ENCODE peak calls at places on chromosomes 3 and 15, in seven cellular contexts. L, V, C, J, M, R and H are unnamed samples.

GRCh38 chr3:175940881-175941280 is 1081.7 kb downstream of the NAALADL2 start:
- DNase-seq in L (peak; percentile 64), V (no peak), C (no peak), J (no peak), M (peak; percentile 10), R (no peak), H (no peak)

GRCh38 chr15:63244399-63244798 is 33.0 kb upstream of the APH1B start:
- DNase-seq in L (no peak), V (no peak), C (peak; percentile 88), J (no peak), M (no peak), R (no peak), H (no peak)

GRCh38 chr3:173588547-173588946 is 191.0 kb downstream of the NLGN1 start:
- DNase-seq in L (no peak), V (no peak), C (no peak), J (no peak), M (no peak), R (no peak), H (no peak)

GRCh38 chr3:128285925-128286275 is 132.6 kb downstream of the EEFSEC start:
- DNase-seq in L (no peak), V (no peak), C (no peak), J (no peak), M (no peak), R (no peak), H (no peak)

GRCh38 chr3:132629928-132630327 is 29.7 kb downstream of the ACAD11 start:
- DNase-seq in L (no peak), V (no peak), C (peak; percentile 81), J (no peak), M (no peak), R (no peak), H (no peak)

GRCh38 chr15:77634266-77634962 is 1.7 kb upstream of the LINGO1 start:
- DNase-seq in L (peak; percentile 70), V (peak; percentile 52), C (peak; percentile 42), J (peak; percentile 72), M (peak; percentile 54), R (peak; percentile 50), H (peak; percentile 71)

GRCh38 chr3:42736081-42736480 is 33.5 kb upstream of the HHATL start:
- DNase-seq in L (no peak), V (no peak), C (no peak), J (no peak), M (no peak), R (no peak), H (no peak)

GRCh38 chr15:84649706-84650105 is 4.4 kb downstream of the WDR73 start:
- DNase-seq in L (no peak), V (no peak), C (no peak), J (no peak), M (no peak), R (no peak), H (no peak)

GRCh38 chr3:52798376-52798977 is 3.9 kb downstream of the ITIH3 start:
- DNase-seq in L (no peak), V (no peak), C (peak; percentile 54), J (no peak), M (no peak), R (no peak), H (no peak)

GRCh38 chr3:19295208-19295607 is 146.9 kb downstream of the KCNH8 start:
- DNase-seq in L (no peak), V (no peak), C (no peak), J (no peak), M (no peak), R (no peak), H (no peak)

GRCh38 chr15:71571641-71572040 is 238.7 kb upstream of the NR2E3 start:
- DNase-seq in L (no peak), V (no peak), C (no peak), J (no peak), M (no peak), R (no peak), H (no peak)

GRCh38 chr3:42078686-42079085 is 12.5 kb upstream of the TRAK1 start:
- DNase-seq in L (no peak), V (no peak), C (peak; percentile 45), J (no peak), M (no peak), R (no peak), H (no peak)

DNA sequence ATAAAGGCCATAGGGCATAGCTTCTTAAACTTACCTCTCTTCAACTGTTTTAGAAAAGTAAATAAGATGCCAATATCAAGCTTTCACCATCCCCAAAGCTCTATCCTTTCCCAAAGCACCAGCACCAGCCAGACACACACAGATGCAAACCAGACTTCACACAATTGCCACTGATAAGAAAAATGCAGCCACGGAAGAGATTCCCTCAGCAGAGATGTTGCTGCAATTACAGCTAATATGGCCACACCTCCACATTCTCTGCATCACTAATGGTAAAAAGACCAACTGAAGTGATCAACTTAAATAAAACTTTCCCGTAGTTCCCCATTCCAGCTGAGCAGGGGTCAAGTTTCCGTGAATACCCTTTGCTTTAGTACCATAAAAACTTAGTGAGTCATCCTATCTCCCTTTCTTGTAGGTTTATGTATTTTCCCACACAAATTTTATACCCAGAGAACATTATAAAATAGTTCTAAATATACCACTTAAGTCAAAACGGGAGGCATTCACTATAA is 64.4 kb downstream of the SLC9A9 start:
- DNase-seq in L (no peak), V (no peak), C (peak; percentile 10), J (no peak), M (no peak), R (no peak), H (no peak)
- H3K4me1 ChIP-seq in L (no peaks in the 10 kb centered on the region), V (no peaks in the 10 kb centered on the region), C (no peaks in the 10 kb centered on the region), J (peaks cover 3% of the 10 kb centered on the region), M (no peaks in the 10 kb centered on the region), R (no peaks in the 10 kb centered on the region), H (peaks cover 3% of the 10 kb centered on the region)

DNA sequence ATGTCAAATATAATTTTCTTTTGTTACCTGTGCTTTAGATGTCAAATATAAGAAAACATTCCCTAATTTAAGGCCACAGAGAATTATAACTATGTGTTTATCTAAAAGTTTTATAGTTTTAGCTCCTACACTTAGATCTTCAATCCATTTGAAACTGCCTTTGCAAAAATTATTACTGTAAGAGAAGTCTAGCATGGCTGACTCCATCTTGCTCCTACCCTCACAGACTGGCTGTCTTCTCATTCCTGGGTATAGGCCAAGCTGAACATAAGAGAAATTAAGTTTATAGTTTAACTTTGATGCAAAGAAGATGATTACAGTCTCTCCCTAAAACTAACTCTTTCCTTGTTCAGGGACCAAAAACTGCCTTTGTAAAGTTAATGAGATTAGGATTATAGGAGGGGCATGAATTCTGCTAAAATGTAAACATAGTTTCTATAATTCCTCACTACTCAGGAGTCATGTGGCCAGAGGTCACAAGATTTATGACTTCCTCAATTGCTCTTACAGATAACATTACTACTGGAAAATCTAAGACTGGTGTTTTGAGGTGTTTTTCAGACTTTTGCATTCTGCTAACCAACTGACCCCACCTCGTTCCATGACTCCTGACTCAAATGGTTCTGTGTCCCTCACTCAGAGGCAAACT is 184.0 kb downstream of the BCHE start:
- DNase-seq in L (no peak), V (no peak), C (no peak), J (no peak), M (no peak), R (no peak), H (no peak)
- H3K4me3 ChIP-seq in L (no peak overlapping the region), V (no peak overlapping the region), C (no peak overlapping the region), J (no peak overlapping the region), M (no peak overlapping the region), R (no peak overlapping the region), H (no peak overlapping the region)

GRCh38 chr15:69749274-69749673 is 296.7 kb downstream of the RPLP1 start:
- DNase-seq in L (no peak), V (no peak), C (no peak), J (no peak), M (no peak), R (no peak), H (no peak)

GRCh38 chr15:69751147-69751546 is 298.5 kb downstream of the RPLP1 start:
- DNase-seq in L (no peak), V (no peak), C (no peak), J (no peak), M (no peak), R (no peak), H (no peak)

GRCh38 chr15:69748700-69749099 is 296.1 kb downstream of the RPLP1 start:
- DNase-seq in L (no peak), V (peak; percentile 7), C (no peak), J (no peak), M (no peak), R (no peak), H (no peak)

GRCh38 chr15:69750253-69750652 is 297.6 kb downstream of the RPLP1 start:
- DNase-seq in L (no peak), V (no peak), C (no peak), J (no peak), M (no peak), R (no peak), H (no peak)

GRCh38 chr15:69749797-69750196 is 297.2 kb downstream of the RPLP1 start:
- DNase-seq in L (peak; percentile 17), V (no peak), C (no peak), J (no peak), M (peak; percentile 63), R (no peak), H (no peak)
- TF ChIP-seq CTCF in L (peak; percentile 45), V (peak; percentile 15), C (peak; percentile 33), J (no peak), M (peak; percentile 79), R (no peak), H (no peak)

DNA sequence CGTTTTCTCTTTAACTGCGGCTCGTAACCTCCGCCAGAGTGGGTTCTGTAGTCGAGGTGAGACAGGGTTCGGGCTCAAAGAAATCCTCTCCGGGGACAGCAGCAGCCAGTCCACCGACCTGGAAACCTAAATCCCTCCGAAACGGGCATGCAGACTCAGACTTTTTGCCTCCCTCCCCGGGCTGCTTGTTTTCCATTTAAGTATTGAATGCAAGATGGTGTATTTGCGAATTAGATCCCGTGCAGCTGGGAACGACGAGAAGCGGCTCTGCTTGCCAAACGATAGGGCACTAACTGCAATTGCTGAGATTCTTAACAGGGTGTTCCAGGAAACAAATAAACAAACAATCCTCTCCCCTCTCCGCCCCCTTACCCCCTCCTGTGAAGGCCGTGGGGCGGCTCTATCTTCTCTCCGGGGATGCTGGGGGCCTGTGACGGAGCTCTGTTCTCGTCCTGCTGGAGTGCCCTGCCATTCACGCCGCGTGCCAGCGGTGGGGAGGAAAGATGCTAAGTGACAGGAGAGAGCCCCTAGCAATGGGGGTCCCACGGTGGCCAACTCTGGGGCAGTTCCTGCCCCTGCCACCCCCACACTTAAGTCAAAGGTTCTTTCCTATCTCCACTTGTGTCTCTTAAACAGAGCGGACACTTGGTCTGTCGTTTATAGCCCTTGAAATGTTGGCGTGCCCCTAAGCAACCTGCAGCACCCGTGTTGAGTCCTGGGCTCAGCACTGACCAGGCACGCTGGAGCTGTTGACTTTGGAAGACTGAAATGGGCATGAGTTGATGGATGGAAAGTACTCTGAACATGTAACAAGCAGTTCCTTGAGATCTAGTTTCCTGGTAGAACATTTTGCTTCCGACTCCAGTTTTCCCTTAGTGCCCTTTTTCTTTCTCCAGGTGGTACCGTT is 1.3 kb upstream of the ETV5 start:
- DNase-seq in L (no peak), V (no peak), C (peak; percentile 30), J (peak; percentile 55), M (no peak), R (peak; percentile 33), H (no peak)
- H3K4me1 ChIP-seq in L (peaks cover 13% of the 10 kb centered on the region), V (peaks cover 34% of the 10 kb centered on the region), C (peaks cover 12% of the 10 kb centered on the region), J (peaks cover 26% of the 10 kb centered on the region), M (peaks cover 24% of the 10 kb centered on the region), R (peaks cover 7% of the 10 kb centered on the region), H (peaks cover 20% of the 10 kb centered on the region)

DNA sequence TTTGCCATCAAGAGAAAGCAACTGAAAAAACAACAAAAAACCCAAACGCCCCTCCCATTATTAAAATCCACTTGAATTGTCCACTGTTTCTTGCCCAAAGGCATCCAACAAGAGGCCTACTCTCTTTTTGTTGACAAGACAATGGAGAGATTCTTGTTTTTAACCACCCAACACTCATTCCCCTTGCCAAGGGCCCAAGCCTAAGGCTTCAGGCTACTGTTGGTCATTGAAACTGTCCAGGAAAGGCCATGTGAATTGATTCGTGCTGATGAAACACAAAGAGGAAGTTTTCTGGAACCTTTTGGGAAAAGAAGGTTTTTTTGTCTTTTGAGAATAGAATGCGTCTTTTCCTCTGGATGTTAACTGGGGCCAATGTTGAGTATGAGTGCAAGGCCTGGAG is 157.4 kb upstream of the PFN2 start:
- DNase-seq in L (no peak), V (no peak), C (no peak), J (no peak), M (no peak), R (no peak), H (no peak)
- H3K4me3 ChIP-seq in L (no peak overlapping the region), V (no peak overlapping the region), C (no peak overlapping the region), J (no peak overlapping the region), M (no peak overlapping the region), R (no peak overlapping the region), H (no peak overlapping the region)